ENCODE peak calls at places on chromosomes 13 and 19, in four cellular contexts. One of them, this sample, is unnamed.

GRCh38 chr13:96996886-96997285 is 2.6 kb upstream of the OXGR1 start:
- DNase-seq in anterior cingulate cortex: no peak
- DNase-seq in C1 segment of cervical spinal cord: no peak
- DNase-seq in HT1080: no peak
- DNase-seq in this sample: no peak

GRCh38 chr13:30353060-30353459 is 45.7 kb upstream of the KATNAL1 start:
- DNase-seq in HT1080: no peak
- DNase-seq in C1 segment of cervical spinal cord: no peak
- DNase-seq in anterior cingulate cortex: no peak
- DNase-seq in this sample: no peak

GRCh38 chr13:60572003-60572792 is 175.2 kb downstream of the TDRD3 start:
- DNase-seq in HT1080: peak
- DNase-seq in anterior cingulate cortex: no peak
- DNase-seq in C1 segment of cervical spinal cord: no peak
- DNase-seq in this sample: no peak

GRCh38 chr13:31538067-31539042 is 201.0 kb upstream of the RXFP2 start:
- DNase-seq in anterior cingulate cortex: no peak
- DNase-seq in HT1080: peak
- DNase-seq in C1 segment of cervical spinal cord: no peak
- DNase-seq in this sample: no peak

GRCh38 chr13:46992383-46992952 is 95.6 kb upstream of the HTR2A start:
- DNase-seq in C1 segment of cervical spinal cord: no peak
- DNase-seq in HT1080: peak
- DNase-seq in anterior cingulate cortex: no peak
- DNase-seq in this sample: no peak

GRCh38 chr13:51420681-51421476 is 32.0 kb downstream of the INTS6 start:
- DNase-seq in C1 segment of cervical spinal cord: no peak
- DNase-seq in anterior cingulate cortex: no peak
- DNase-seq in HT1080: no peak
- DNase-seq in this sample: no peak

GRCh38 chr13:76884167-76884566 is 2.0 kb downstream of the KCTD12 start:
- DNase-seq in anterior cingulate cortex: no peak
- DNase-seq in HT1080: no peak
- DNase-seq in C1 segment of cervical spinal cord: no peak
- DNase-seq in this sample: no peak

GRCh38 chr19:2790194-2790556 is 4.9 kb downstream of the THOP1 start:
- DNase-seq in HT1080: no peak
- DNase-seq in C1 segment of cervical spinal cord: no peak
- DNase-seq in anterior cingulate cortex: no peak
- DNase-seq in this sample: no peak

GRCh38 chr13:75195479-75196111 is 286.4 kb downstream of the TBC1D4 start:
- DNase-seq in HT1080: no peak
- DNase-seq in anterior cingulate cortex: no peak
- DNase-seq in C1 segment of cervical spinal cord: no peak
- DNase-seq in this sample: no peak

GRCh38 chr19:33376423-33376822 is 2.9 kb downstream of the CEBPG start:
- DNase-seq in C1 segment of cervical spinal cord: no peak
- DNase-seq in HT1080: peak
- DNase-seq in anterior cingulate cortex: no peak
- DNase-seq in this sample: peak

GRCh38 chr13:47417485-47417884 is 520.6 kb upstream of the HTR2A start:
- DNase-seq in anterior cingulate cortex: no peak
- DNase-seq in C1 segment of cervical spinal cord: no peak
- DNase-seq in HT1080: no peak
- DNase-seq in this sample: no peak

GRCh38 chr13:24875566-24875965 is 111.6 kb downstream of the RNF17 start:
- DNase-seq in C1 segment of cervical spinal cord: no peak
- DNase-seq in anterior cingulate cortex: no peak
- DNase-seq in HT1080: no peak
- DNase-seq in this sample: no peak

GRCh38 chr19:11180346-11180745 is 17.0 kb downstream of the KANK2 start:
- DNase-seq in anterior cingulate cortex: no peak
- DNase-seq in C1 segment of cervical spinal cord: no peak
- DNase-seq in HT1080: no peak
- DNase-seq in this sample: no peak

GRCh38 chr19:45569619-45570421 is 14.8 kb downstream of the OPA3 start:
- DNase-seq in HT1080: no peak
- DNase-seq in C1 segment of cervical spinal cord: no peak
- DNase-seq in anterior cingulate cortex: no peak
- DNase-seq in this sample: peak

GRCh38 chr13:27258637-27259377 is 7.4 kb downstream of the RPL21 start:
- DNase-seq in anterior cingulate cortex: no peak
- DNase-seq in C1 segment of cervical spinal cord: no peak
- DNase-seq in HT1080: no peak
- DNase-seq in this sample: no peak

GRCh38 chr19:18349524-18350128 is 9.2 kb downstream of the PGPEP1 start:
- DNase-seq in C1 segment of cervical spinal cord: no peak
- DNase-seq in anterior cingulate cortex: no peak
- DNase-seq in HT1080: peak
- DNase-seq in this sample: peak

GRCh38 chr13:21148557-21149258 is 27.6 kb downstream of the SKA3 start:
- DNase-seq in C1 segment of cervical spinal cord: no peak
- DNase-seq in HT1080: no peak
- DNase-seq in anterior cingulate cortex: no peak
- DNase-seq in this sample: no peak

GRCh38 chr13:48412881-48413351 is at the start of gene LPAR6:
- DNase-seq in HT1080: no peak
- DNase-seq in C1 segment of cervical spinal cord: no peak
- DNase-seq in anterior cingulate cortex: no peak
- DNase-seq in this sample: no peak

GRCh38 chr19:7395793-7396192 is 47.1 kb downstream of the ARHGEF18 start:
- DNase-seq in C1 segment of cervical spinal cord: no peak
- DNase-seq in anterior cingulate cortex: no peak
- DNase-seq in HT1080: no peak
- DNase-seq in this sample: no peak

This sample was measured in Peyer's patch.